ENCODE peak calls at places on chromosome 21, in nine cellular contexts. G is colonic mucosa; S is testis; P is neuronal stem cell; D is CD8-positive, alpha-beta memory T cell; Y is heart right ventricle; B is gastrocnemius medialis; I is small intestine; F is SJCRH30. W is an unnamed sample.
A peak's percentile ranks its signal among the peaks of the same experiment; 100 is the strongest.

GRCh38 chr21:45015469-45015860 is 58.9 kb upstream of the ADARB1 start:
- DNase-seq in I (no peak), B (peak; percentile 10), D (no peak), S (no peak), G (no peak), Y (peak; percentile 4), F (no peak), P (no peak), W (no peak)

GRCh38 chr21:44378646-44379581 is 25.5 kb downstream of the TRPM2 start:
- DNase-seq in Y (no peak), D (no peak), G (no peak), F (no peak), P (no peak), B (no peak), S (peak; percentile 9), I (no peak), W (no peak)

GRCh38 chr21:18430341-18430740 is 26.8 kb upstream of the TMPRSS15 start:
- DNase-seq in P (no peak), B (no peak), I (no peak), D (no peak), S (no peak), G (no peak), F (no peak), Y (no peak), W (no peak)

GRCh38 chr21:39863111-39863510 is 4.1 kb upstream of the PCP4 start:
- DNase-seq in B (no peak), F (peak; percentile 87), P (no peak), S (no peak), Y (no peak), I (peak; percentile 25), D (no peak), G (peak; percentile 57), W (no peak)

GRCh38 chr21:26449161-26449560 is 123.9 kb downstream of the CYYR1 start:
- DNase-seq in Y (no peak), P (no peak), I (no peak), D (no peak), S (peak; percentile 64), G (no peak), B (no peak), F (no peak), W (no peak)

GRCh38 chr21:33244082-33244780 is 14.5 kb downstream of the IFNAR2 start:
- DNase-seq in B (no peak), S (no peak), F (no peak), I (no peak), P (no peak), Y (no peak), G (no peak), D (no peak), W (no peak)

GRCh38 chr21:39384674-39385298 is 35.9 kb upstream of the HMGN1 start:
- DNase-seq in D (no peak), P (no peak), G (no peak), I (peak; percentile 9), Y (no peak), F (no peak), S (no peak), B (no peak), W (no peak)

GRCh38 chr21:21111309-21111920 is 113.2 kb downstream of the NCAM2 start:
- DNase-seq in F (peak; percentile 12), P (no peak), S (no peak), D (no peak), I (no peak), Y (no peak), G (no peak), B (no peak), W (peak; percentile 77)

GRCh38 chr21:36175771-36176565 is 19.3 kb downstream of the DOP1B start:
- DNase-seq in B (no peak), Y (no peak), I (peak; percentile 15), S (no peak), F (no peak), P (no peak), G (no peak), D (no peak), W (peak; percentile 31)

GRCh38 chr21:43772368-43772870 is 3.7 kb downstream of the CSTB start:
- DNase-seq in P (no peak), Y (no peak), B (no peak), D (no peak), I (no peak), F (no peak), G (no peak), S (no peak), W (no peak)

GRCh38 chr21:37452222-37452621 is 85.6 kb downstream of the DYRK1A start:
- DNase-seq in P (no peak), F (peak; percentile 87), S (no peak), D (no peak), B (peak; percentile 76), G (no peak), Y (peak; percentile 24), I (no peak), W (no peak)

GRCh38 chr21:33115586-33116541 is 45.9 kb downstream of the OLIG1 start:
- DNase-seq in B (no peak), P (no peak), F (no peak), Y (no peak), D (no peak), I (no peak), S (peak; percentile 64), G (no peak), W (no peak)

GRCh38 chr21:21383126-21383525 is 384.9 kb downstream of the NCAM2 start:
- DNase-seq in I (no peak), F (no peak), P (no peak), Y (no peak), G (no peak), S (no peak), D (no peak), B (no peak), W (no peak)

GRCh38 chr21:20353351-20353750 is 644.9 kb upstream of the NCAM2 start:
- DNase-seq in Y (no peak), B (no peak), G (no peak), I (no peak), D (no peak), S (no peak), F (no peak), P (no peak), W (no peak)

GRCh38 chr21:35737899-35738341 is 322.4 kb downstream of the SETD4 start:
- DNase-seq in B (peak; percentile 56), P (no peak), S (peak; percentile 22), F (peak; percentile 27), D (no peak), I (no peak), G (no peak), Y (peak; percentile 13), W (no peak)

GRCh38 chr21:33598051-33598450 is 9.6 kb upstream of the DONSON start:
- DNase-seq in P (no peak), I (no peak), B (no peak), D (no peak), S (no peak), G (no peak), Y (no peak), F (no peak), W (no peak)

GRCh38 chr21:43277481-43278351 is 108.9 kb downstream of the CRYAA start:
- DNase-seq in P (no peak), G (no peak), F (no peak), D (no peak), B (no peak), I (peak; percentile 52), Y (peak; percentile 38), S (no peak), W (no peak)

GRCh38 chr21:15061747-15062146 is 3.1 kb downstream of the NRIP1 start:
- DNase-seq in D (no peak), F (no peak), I (no peak), G (no peak), Y (no peak), S (no peak), P (no peak), B (no peak), W (no peak)

GRCh38 chr21:15062566-15062965 is 2.2 kb downstream of the NRIP1 start:
- DNase-seq in F (peak; percentile 29), G (no peak), S (no peak), I (peak; percentile 52), P (no peak), B (no peak), Y (no peak), D (no peak), W (no peak)

GRCh38 chr21:15059397-15059796 is 5.4 kb downstream of the NRIP1 start:
- DNase-seq in B (no peak), D (no peak), I (no peak), Y (no peak), P (no peak), F (no peak), G (no peak), S (no peak), W (no peak)

GRCh38 chr21:15060776-15061175 is 4.0 kb downstream of the NRIP1 start:
- DNase-seq in S (no peak), F (peak; percentile 32), Y (no peak), D (no peak), P (no peak), G (no peak), B (no peak), I (no peak), W (no peak)

DNA sequence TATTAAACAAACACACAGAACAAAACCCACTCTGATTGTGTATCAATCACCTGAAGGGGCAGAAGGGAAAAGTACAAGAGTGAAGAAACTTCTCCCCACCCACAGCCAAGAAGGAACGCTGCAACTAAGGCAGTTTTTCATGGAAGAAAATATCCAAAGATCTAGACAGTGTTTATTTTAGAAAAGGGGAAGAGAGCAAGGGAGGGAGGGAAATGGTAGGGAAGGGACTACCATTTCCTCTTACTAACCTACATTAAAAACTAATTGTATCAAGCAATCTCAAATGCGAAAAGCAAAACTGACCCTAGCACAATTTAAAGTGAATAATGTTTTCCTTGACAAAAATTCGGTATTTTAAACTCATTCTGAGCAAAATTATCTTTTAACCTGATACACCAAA is 3.5 kb downstream of the NRIP1 start:
- DNase-seq in I (no peak), G (no peak), B (no peak), S (no peak), F (no peak), P (no peak), D (no peak), Y (no peak), W (no peak)
- H3K27ac ChIP-seq in I (peak overlapping the region; percentile 44), G (peak overlapping the region; percentile 28), B (peak overlapping the region; percentile 97), S (no peak overlapping the region), F (no peak overlapping the region), P (no peak overlapping the region), D (peak overlapping the region; percentile 52), Y (no peak overlapping the region), W (peak overlapping the region; percentile 7)

DNA sequence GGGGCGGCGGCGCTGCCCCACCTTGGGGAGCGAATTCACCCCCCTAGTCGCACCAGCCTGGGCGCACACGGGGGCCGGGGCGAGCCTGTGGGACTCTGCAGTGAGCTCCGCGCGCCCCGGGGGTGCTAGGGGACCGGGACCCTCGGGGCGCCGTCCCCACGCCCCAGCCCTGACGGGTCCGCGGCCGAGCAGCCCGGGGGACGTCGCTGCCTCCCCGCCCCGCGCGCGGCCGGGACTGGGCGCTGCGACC is 545 bp downstream of the RCAN1 start:
- DNase-seq in Y (no peak), D (no peak), F (no peak), P (no peak), S (no peak), B (no peak), I (no peak), G (no peak), W (no peak)
- H3K27ac ChIP-seq in Y (peak overlapping the region; percentile 91), D (no peak overlapping the region), F (no peak overlapping the region), P (no peak overlapping the region), S (no peak overlapping the region), B (peak overlapping the region; percentile 88), I (peak overlapping the region; percentile 90), G (no peak overlapping the region), W (no peak overlapping the region)

GRCh38 chr21:42253466-42253865 is 34.5 kb downstream of the ABCG1 start:
- DNase-seq in Y (no peak), P (no peak), S (no peak), G (no peak), F (no peak), B (no peak), D (no peak), I (no peak), W (no peak)
- H3K27ac ChIP-seq in Y (no peak overlapping the region), P (no peak overlapping the region), S (no peak overlapping the region), G (no peak overlapping the region), F (no peak overlapping the region), B (no peak overlapping the region), D (no peak overlapping the region), I (no peak overlapping the region), W (no peak overlapping the region)

GRCh38 chr21:46252840-46253239 is 24.3 kb upstream of the LSS start:
- DNase-seq in P (no peak), F (no peak), G (no peak), D (no peak), B (no peak), I (no peak), S (no peak), Y (no peak), W (no peak)
- H3K27ac ChIP-seq in P (no peak overlapping the region), F (no peak overlapping the region), G (no peak overlapping the region), D (no peak overlapping the region), B (peak overlapping the region; percentile 76), I (no peak overlapping the region), S (no peak overlapping the region), Y (no peak overlapping the region), W (no peak overlapping the region)